ENCODE peak calls at places on chromosomes 4 and X, in eight cellular contexts. U is RPMI8226; F is CD4-positive, alpha-beta T cell; H is brain microvascular endothelial cell; I is stimulated activated CD8-positive, alpha-beta memory T cell treated with anti-CD3 and anti-CD28 coated beads, Interleukin-7, amount 100 ng/mL, for 1 hour; Q is NCI-H1092; T is CD4-positive, alpha-beta memory T cell; K is amniotic stem cell. C is an unnamed sample.

GRCh38 chr4:158170691-158171455 is 2.0 kb downstream of the GASK1B start:
- DNase-seq in U (peak), F (no peak), H (no peak), I (no peak), Q (no peak), T (no peak), K (no peak), C (no peak)

GRCh38 chr4:46124773-46125172 is 919 bp upstream of the GABRG1 start:
- DNase-seq in U (peak), F (no peak), H (no peak), I (no peak), Q (no peak), T (no peak), K (no peak), C (no peak)

GRCh38 chrX:109264878-109265277 is 217.0 kb downstream of the GUCY2F start:
- DNase-seq in U (peak), F (no peak), H (no peak), I (no peak), Q (no peak), T (no peak), K (no peak), C (no peak)

GRCh38 chr4:78672441-78672815 is 103.7 kb upstream of the BMP2K start:
- DNase-seq in U (no peak), F (no peak), H (no peak), I (no peak), Q (no peak), T (no peak), K (no peak), C (no peak)

GRCh38 chr4:13483142-13484044 is 747 bp downstream of the RAB28 start:
- DNase-seq in U (peak), F (no peak), H (peak), I (no peak), Q (peak), T (no peak), K (peak), C (peak)

GRCh38 chr4:71229477-71230257 is 109.2 kb upstream of the SLC4A4 start:
- DNase-seq in U (peak), F (no peak), H (peak), I (no peak), Q (peak), T (no peak), K (peak), C (no peak)

GRCh38 chrX:119606508-119607389 is 525 bp upstream of the NKRF start:
- DNase-seq in U (peak), F (no peak), H (no peak), I (no peak), Q (no peak), T (no peak), K (no peak), C (no peak)

GRCh38 chrX:68828740-68829593 is at the start of gene EFNB1:
- DNase-seq in U (peak), F (peak), H (peak), I (peak), Q (peak), T (peak), K (peak), C (peak)

GRCh38 chr4:2484993-2485392 is 16.1 kb downstream of the RNF4 start:
- DNase-seq in U (peak), F (peak), H (no peak), I (peak), Q (no peak), T (peak), K (no peak), C (peak)

GRCh38 chrX:112233164-112233563 is 150.6 kb upstream of the TRPC5 start:
- DNase-seq in U (no peak), F (no peak), H (no peak), I (no peak), Q (no peak), T (no peak), K (no peak), C (no peak)

GRCh38 chrX:18983711-18984380 is at the start of gene PHKA2:
- DNase-seq in U (peak), F (peak), H (peak), I (no peak), Q (peak), T (no peak), K (peak), C (no peak)

GRCh38 chrX:20974326-20974725 is 399.9 kb upstream of the CNKSR2 start:
- DNase-seq in U (no peak), F (no peak), H (no peak), I (no peak), Q (no peak), T (no peak), K (no peak), C (no peak)

GRCh38 chrX:39821709-39822095 is 276.1 kb downstream of the BCOR start:
- DNase-seq in U (no peak), F (no peak), H (no peak), I (no peak), Q (no peak), T (no peak), K (no peak), C (peak)

GRCh38 chr4:174454815-174455473 is 67.3 kb downstream of the HPGD start:
- DNase-seq in U (no peak), F (no peak), H (no peak), I (no peak), Q (no peak), T (no peak), K (no peak), C (no peak)